ENCODE peak calls at places on chromosomes 4 and X, in six cellular contexts. B, X, Z, D, I and H are unnamed samples.

GRCh38 chr4:65472531-65472930 is 197.8 kb downstream of the EPHA5 start:
- DNase-seq in Z (no peak), X (no peak), B (no peak), D (no peak), I (no peak), H (no peak)

GRCh38 chrX:133390647-133391046 is 24.6 kb downstream of the GPC4 start:
- DNase-seq in X (peak), D (no peak), I (no peak), B (no peak), Z (no peak), H (no peak)

GRCh38 chr4:121814756-121815155 is 8.9 kb downstream of the CCNA2 start:
- DNase-seq in B (no peak), D (no peak), X (no peak), Z (no peak), I (no peak), H (no peak)

GRCh38 chr4:148503681-148504080 is 61.5 kb upstream of the NR3C2 start:
- DNase-seq in X (no peak), B (no peak), Z (no peak), D (no peak), I (no peak), H (no peak)

GRCh38 chr4:17580969-17581368 is 4.0 kb downstream of the LAP3 start:
- DNase-seq in D (no peak), Z (no peak), X (no peak), I (no peak), B (no peak), H (no peak)

GRCh38 chr4:122577808-122578781 is 42.8 kb downstream of the IL21 start:
- DNase-seq in Z (peak), D (peak), B (no peak), I (no peak), X (peak), H (no peak)

GRCh38 chr4:176217510-176217909 is 22.1 kb upstream of the SPATA4 start:
- DNase-seq in B (no peak), Z (no peak), D (no peak), I (no peak), X (no peak), H (no peak)

GRCh38 chrX:77087529-77088169 is 359.5 kb upstream of the FGF16 start:
- DNase-seq in D (no peak), Z (no peak), I (no peak), B (no peak), X (peak), H (no peak)

GRCh38 chr4:80322716-80323115 is 12.8 kb upstream of the CFAP299 start:
- DNase-seq in D (no peak), B (no peak), I (no peak), Z (no peak), X (no peak), H (no peak)

GRCh38 chr4:112910109-112910736 is 139.2 kb upstream of the ANK2 start:
- DNase-seq in I (no peak), X (no peak), Z (no peak), B (no peak), D (no peak), H (no peak)

GRCh38 chr4:16082424-16083216 is 1.2 kb downstream of the PROM1 start:
- DNase-seq in I (no peak), B (no peak), X (peak), D (no peak), Z (no peak), H (peak)

GRCh38 chr4:112895785-112896184 is 153.7 kb upstream of the ANK2 start:
- DNase-seq in D (no peak), B (no peak), Z (no peak), X (no peak), I (no peak), H (no peak)

GRCh38 chr4:24754586-24754985 is 40.8 kb upstream of the SOD3 start:
- DNase-seq in D (no peak), B (no peak), Z (no peak), X (no peak), I (no peak), H (no peak)

GRCh38 chr4:176548571-176548970 is 228.8 kb downstream of the SPCS3 start:
- DNase-seq in D (no peak), Z (no peak), B (no peak), X (no peak), I (no peak), H (no peak)

GRCh38 chrX:130874751-130875150 is 28.3 kb downstream of the ENOX2 start:
- DNase-seq in D (no peak), B (no peak), X (no peak), I (no peak), Z (no peak), H (no peak)

GRCh38 chrX:11908371-11908770 is 150.3 kb downstream of the MSL3 start:
- DNase-seq in D (no peak), Z (no peak), I (no peak), B (no peak), X (no peak), H (no peak)

GRCh38 chr4:22573198-22573597 is 57.3 kb upstream of the ADGRA3 start:
- DNase-seq in Z (no peak), X (peak), D (no peak), I (no peak), B (peak), H (no peak)

GRCh38 chr4:41844327-41844726 is 90.9 kb upstream of the TMEM33 start:
- DNase-seq in X (no peak), B (no peak), D (peak), I (no peak), Z (no peak), H (no peak)
- TF ChIP-seq POLR2AphosphoS5 in X (no peak), B (no peak), D (no peak), I (no peak), Z (no peak), H (no peak)

DNA sequence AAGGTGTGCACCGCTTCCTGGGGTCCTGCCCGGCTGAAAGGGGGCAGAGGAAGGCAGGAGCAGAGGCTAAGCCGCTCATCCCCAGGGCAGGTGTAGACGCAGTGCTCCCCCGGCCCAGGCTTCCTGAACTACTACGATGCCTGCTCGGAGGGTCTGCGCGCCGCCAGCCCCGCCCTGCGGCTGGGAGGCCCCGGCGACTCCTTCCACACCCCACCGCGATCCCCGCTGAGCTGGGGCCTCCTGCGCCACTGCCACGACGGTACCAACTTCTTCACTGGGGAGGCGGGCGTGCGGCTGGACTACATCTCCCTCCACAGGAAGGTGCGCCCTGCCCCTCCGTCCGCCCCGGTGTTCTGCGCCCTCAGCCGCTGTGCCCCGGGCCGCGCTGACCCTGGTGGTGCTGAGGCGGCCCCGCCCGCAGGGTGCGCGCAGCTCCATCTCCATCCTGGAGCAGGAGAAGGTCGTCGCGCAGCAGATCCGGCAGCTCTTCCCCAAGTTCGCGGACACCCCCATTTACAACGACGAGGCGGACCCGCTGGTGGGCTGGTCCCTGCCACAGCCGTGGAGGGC is 8.4 kb upstream of the SLC26A1 start:
- DNase-seq in D (no peak), Z (no peak), B (no peak), X (no peak), I (no peak), H (no peak)
- TF ChIP-seq POLR2AphosphoS5 in D (no peak), Z (no peak), B (no peak), X (no peak), I (no peak), H (no peak)

GRCh38 chr4:38581708-38582107 is 82.3 kb upstream of the KLF3 start:
- DNase-seq in D (no peak), B (no peak), I (no peak), X (no peak), Z (no peak), H (no peak)
- TF ChIP-seq POLR2AphosphoS5 in D (no peak), B (no peak), I (no peak), X (no peak), Z (no peak), H (no peak)

DNA sequence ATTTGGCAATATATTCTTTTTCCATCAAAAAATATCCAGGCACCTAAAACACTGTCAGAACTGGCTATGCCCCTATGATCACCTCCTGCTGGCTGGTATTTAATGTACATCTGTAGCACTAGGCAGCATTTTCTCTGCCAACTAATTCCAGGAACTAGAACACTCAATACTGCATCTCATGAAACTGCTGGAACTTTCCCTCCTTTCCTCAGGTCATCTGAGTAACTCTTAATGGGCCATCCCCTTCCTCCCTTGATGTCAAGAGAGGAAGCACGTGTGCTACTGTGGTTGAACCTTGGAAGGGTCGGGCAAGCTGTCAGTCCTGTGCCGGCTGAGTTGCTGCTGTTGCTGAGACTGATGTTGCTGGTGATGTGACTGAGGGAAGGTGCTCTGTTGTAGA is 39.4 kb downstream of the TMEM165 start:
- DNase-seq in B (no peak), I (no peak), D (no peak), Z (no peak), X (no peak), H (no peak)
- TF ChIP-seq POLR2AphosphoS5 in B (no peak), I (no peak), D (no peak), Z (no peak), X (no peak), H (no peak)